ENCODE peak calls at places on chromosomes 11 and 22, in seven cellular contexts. A is IMR-90; M is heart right ventricle; Z is adipocyte; W is CD8-positive, alpha-beta memory T cell; D is OCI-LY7; X is fibroblast of lung. L is an unnamed sample.
A peak's percentile ranks its signal among the peaks of the same experiment; 100 is the strongest.

GRCh38 chr11:47171057-47171838 is 5.4 kb downstream of the ARFGAP2 start:
- DNase-seq in M (no peak), X (no peak), Z (no peak), A (no peak), D (no peak), W (no peak), L (no peak)

GRCh38 chr11:31449040-31449439 is 60.4 kb downstream of the IMMP1L start:
- DNase-seq in D (no peak), A (peak; percentile 1), X (no peak), W (no peak), M (no peak), Z (no peak), L (no peak)

GRCh38 chr11:61947486-61948210 is 2.5 kb upstream of the BEST1 start:
- DNase-seq in D (peak; percentile 78), A (peak; percentile 88), M (peak; percentile 89), Z (peak; percentile 98), W (peak; percentile 44), X (peak; percentile 68), L (peak; percentile 62)

GRCh38 chr22:19067696-19068348 is 54.4 kb downstream of the DGCR2 start:
- DNase-seq in D (no peak), M (no peak), Z (no peak), X (no peak), W (no peak), A (no peak), L (no peak)

GRCh38 chr11:117287668-117288067 is 3.5 kb upstream of the BACE1-AS start:
- DNase-seq in W (no peak), M (no peak), A (no peak), Z (no peak), X (no peak), D (no peak), L (no peak)

GRCh38 chr22:20239063-20239950 is 28.8 kb downstream of the RTN4R start:
- DNase-seq in D (no peak), M (peak; percentile 68), Z (peak; percentile 18), X (peak; percentile 37), W (no peak), A (peak; percentile 17), L (no peak)

GRCh38 chr11:36449566-36450390 is 60.3 kb downstream of the TRAF6 start:
- DNase-seq in D (peak; percentile 20), W (no peak), Z (no peak), X (peak; percentile 62), A (no peak), M (no peak), L (peak; percentile 10)

GRCh38 chr11:63641727-63642126 is 27.5 kb upstream of the PLAAT3 start:
- DNase-seq in Z (peak; percentile 34), X (peak; percentile 19), A (peak; percentile 10), D (no peak), W (no peak), M (no peak), L (no peak)

GRCh38 chr22:46063861-46064235 is 86.5 kb upstream of the PPARA start:
- DNase-seq in A (no peak), Z (no peak), W (no peak), D (no peak), M (no peak), X (peak; percentile 34), L (no peak)

GRCh38 chr11:133082851-133083488 is 449.3 kb downstream of the OPCML start:
- DNase-seq in X (peak; percentile 45), M (peak; percentile 28), Z (peak; percentile 82), D (no peak), W (peak; percentile 5), A (peak; percentile 17), L (no peak)

GRCh38 chr22:39994566-39995345 is at the start of gene FAM83F:
- DNase-seq in D (no peak), A (no peak), Z (no peak), M (no peak), W (peak; percentile 29), X (no peak), L (peak; percentile 39)

GRCh38 chr22:21855715-21856114 is 11.7 kb downstream of the MAPK1 start:
- DNase-seq in D (no peak), W (no peak), Z (no peak), M (no peak), X (no peak), A (no peak), L (no peak)

GRCh38 chr11:118845369-118845768 is 38.3 kb upstream of the CXCR5 start:
- DNase-seq in X (peak; percentile 33), W (no peak), Z (peak; percentile 68), A (peak; percentile 70), D (no peak), M (no peak), L (no peak)

GRCh38 chr11:72231396-72232259 is 7.1 kb downstream of the INPPL1 start:
- DNase-seq in M (peak; percentile 66), A (no peak), D (no peak), X (no peak), Z (no peak), W (no peak), L (no peak)

GRCh38 chr11:93611836-93612677 is 49.4 kb upstream of the CEP295 start:
- DNase-seq in D (no peak), W (no peak), Z (no peak), A (no peak), M (no peak), X (no peak), L (no peak)

GRCh38 chr11:93737904-93738612 is 3.2 kb downstream of the TAF1D start:
- DNase-seq in D (no peak), M (no peak), Z (no peak), X (peak; percentile 37), W (no peak), A (peak; percentile 18), L (peak; percentile 48)

GRCh38 chr22:40235418-40235817 is 57.7 kb downstream of the TNRC6B start:
- DNase-seq in W (no peak), Z (no peak), A (no peak), D (no peak), M (no peak), X (peak; percentile 64), L (no peak)

GRCh38 chr11:121416909-121417567 is 35.1 kb upstream of the SORL1 start:
- DNase-seq in D (peak; percentile 41), A (peak; percentile 48), Z (peak; percentile 81), W (peak; percentile 56), X (peak; percentile 96), M (peak; percentile 85), L (peak; percentile 58)

GRCh38 chr11:2328656-2329354 is 27.0 kb downstream of the TSPAN32 start:
- DNase-seq in D (no peak), X (no peak), Z (no peak), W (no peak), M (no peak), A (no peak), L (no peak)

GRCh38 chr11:79492008-79492407 is 51.2 kb upstream of the TENM4 start:
- DNase-seq in D (no peak), A (no peak), M (no peak), X (no peak), W (no peak), Z (no peak), L (no peak)

GRCh38 chr11:7524831-7525230 is 11.0 kb downstream of the PPFIBP2 start:
- DNase-seq in A (no peak), Z (no peak), M (no peak), X (no peak), D (peak; percentile 45), W (no peak), L (no peak)

GRCh38 chr11:100863080-100863581 is 176.0 kb downstream of the ARHGAP42 start:
- DNase-seq in W (no peak), X (peak; percentile 99), M (peak; percentile 53), D (no peak), A (peak; percentile 95), Z (peak; percentile 89), L (no peak)

GRCh38 chr11:68598816-68599653 is 85.3 kb upstream of the GAL start:
- DNase-seq in A (peak; percentile 34), M (no peak), Z (peak; percentile 29), D (no peak), W (no peak), X (peak; percentile 59), L (no peak)

GRCh38 chr11:7547091-7547490 is 33.3 kb downstream of the PPFIBP2 start:
- DNase-seq in M (no peak), D (no peak), A (no peak), W (no peak), X (no peak), Z (no peak), L (no peak)

GRCh38 chr11:113296447-113297205 is 17.8 kb upstream of the TTC12 start:
- DNase-seq in A (no peak), Z (no peak), W (no peak), M (no peak), X (no peak), D (no peak), L (no peak)

GRCh38 chr11:61969838-61970452 is 2.5 kb upstream of the FTH1 start:
- DNase-seq in X (peak; percentile 80), Z (peak; percentile 90), W (no peak), D (no peak), A (peak; percentile 87), M (no peak), L (no peak)

GRCh38 chr11:69209936-69210659 is 54.4 kb downstream of the SMIM38 start:
- DNase-seq in Z (no peak), W (no peak), D (no peak), A (no peak), M (no peak), X (no peak), L (no peak)

GRCh38 chr11:12756101-12756500 is 81.9 kb downstream of the TEAD1 start:
- DNase-seq in A (no peak), X (no peak), W (no peak), Z (no peak), M (no peak), D (no peak), L (no peak)
- H3K4me1 ChIP-seq in A (peaks cover 28% of the 10 kb centered on the region), X (peaks cover 11% of the 10 kb centered on the region), W (no peaks in the 10 kb centered on the region), Z (peaks cover 6% of the 10 kb centered on the region), M (peaks cover 44% of the 10 kb centered on the region), D (no peaks in the 10 kb centered on the region), L (no peaks in the 10 kb centered on the region)

DNA sequence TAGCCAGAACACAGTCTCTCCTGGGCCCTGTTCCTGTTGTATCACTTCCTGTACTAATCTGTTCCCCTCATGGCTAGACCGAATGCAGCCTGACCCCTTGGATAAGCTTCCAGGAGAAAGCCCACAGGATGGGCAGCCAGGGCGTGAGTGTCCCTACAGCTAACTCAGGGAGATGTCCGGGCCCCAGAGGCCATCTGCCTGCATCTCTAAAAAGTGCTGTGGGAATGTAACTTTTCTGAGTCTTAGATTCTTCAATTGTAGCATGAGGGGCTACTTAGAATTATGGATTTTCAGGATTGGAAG is 7.7 kb upstream of the MALAT1 start:
- DNase-seq in Z (peak; percentile 24), M (no peak), D (no peak), X (peak; percentile 27), W (no peak), A (no peak), L (no peak)
- H3K4me1 ChIP-seq in Z (peaks cover 92% of the 10 kb centered on the region), M (peaks cover 97% of the 10 kb centered on the region), D (peaks cover 93% of the 10 kb centered on the region), X (peaks cover 76% of the 10 kb centered on the region), W (peaks cover 5% of the 10 kb centered on the region), A (peaks cover 55% of the 10 kb centered on the region), L (peaks cover 11% of the 10 kb centered on the region)

GRCh38 chr11:927871-928270 is 2.2 kb downstream of the AP2A2 start:
- DNase-seq in W (peak; percentile 61), Z (no peak), X (no peak), M (no peak), A (no peak), D (no peak), L (peak; percentile 60)
- H3K4me1 ChIP-seq in W (peaks cover 55% of the 10 kb centered on the region), Z (peaks cover 30% of the 10 kb centered on the region), X (no peaks in the 10 kb centered on the region), M (peaks cover 76% of the 10 kb centered on the region), A (peaks cover 4% of the 10 kb centered on the region), D (peaks cover 18% of the 10 kb centered on the region), L (peaks cover 59% of the 10 kb centered on the region)

DNA sequence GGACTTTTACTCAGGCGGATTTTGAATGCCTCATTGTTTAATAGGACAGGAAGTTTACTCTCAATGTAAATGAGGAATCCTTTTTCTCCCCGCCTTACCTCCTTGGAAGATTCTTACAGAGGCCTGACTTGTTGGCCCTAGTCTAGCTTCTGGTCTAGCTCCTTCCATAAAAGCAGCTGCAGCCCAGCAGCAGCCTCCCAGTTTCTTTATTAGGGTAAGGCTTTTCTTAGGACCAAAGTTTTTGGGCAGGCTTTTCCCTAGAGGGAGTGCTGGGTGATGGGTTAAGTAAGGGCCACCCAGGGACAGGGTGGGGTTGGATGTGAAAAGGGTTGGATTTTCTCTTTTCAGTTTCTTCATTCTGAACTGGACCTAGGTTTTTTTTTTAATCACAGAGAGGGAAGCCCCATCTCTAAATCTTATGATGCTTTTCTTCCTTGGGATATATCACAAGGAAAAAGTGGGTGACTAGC is 49.7 kb downstream of the LIF start:
- DNase-seq in W (no peak), M (no peak), X (no peak), D (no peak), A (no peak), Z (no peak), L (no peak)
- H3K4me1 ChIP-seq in W (peaks cover 11% of the 10 kb centered on the region), M (peaks cover 21% of the 10 kb centered on the region), X (peaks cover 23% of the 10 kb centered on the region), D (peaks cover 28% of the 10 kb centered on the region), A (peaks cover 23% of the 10 kb centered on the region), Z (peaks cover 24% of the 10 kb centered on the region), L (peaks cover 41% of the 10 kb centered on the region)